ENCODE peak calls at places on chromosomes 4 and X, in six cellular contexts. One of them, this sample, is unnamed.

GRCh38 chrX:41085883-41086626 is 810 bp downstream of the USP9X start:
- DNase-seq in mesenchymal stem cell: peak
- DNase-seq in sciatic nerve: peak
- DNase-seq in WTC11: peak
- DNase-seq in GM18507: no peak
- DNase-seq in hepatocyte: peak
- DNase-seq in this sample: peak

GRCh38 chrX:110691446-110691845 is 104.2 kb downstream of the CHRDL1 start:
- DNase-seq in mesenchymal stem cell: no peak
- DNase-seq in sciatic nerve: no peak
- DNase-seq in WTC11: no peak
- DNase-seq in GM18507: no peak
- DNase-seq in hepatocyte: no peak
- DNase-seq in this sample: no peak

GRCh38 chr4:126906466-126906865 is 726.3 kb upstream of the INTU start:
- DNase-seq in mesenchymal stem cell: no peak
- DNase-seq in sciatic nerve: no peak
- DNase-seq in WTC11: peak
- DNase-seq in GM18507: no peak
- DNase-seq in hepatocyte: no peak
- DNase-seq in this sample: no peak

GRCh38 chr4:89268572-89269180 is 38.9 kb downstream of the GPRIN3 start:
- DNase-seq in mesenchymal stem cell: no peak
- DNase-seq in sciatic nerve: no peak
- DNase-seq in WTC11: no peak
- DNase-seq in GM18507: no peak
- DNase-seq in hepatocyte: no peak
- DNase-seq in this sample: no peak

GRCh38 chr4:168731006-168731636 is 234.3 kb downstream of the PALLD start:
- DNase-seq in mesenchymal stem cell: peak
- DNase-seq in sciatic nerve: no peak
- DNase-seq in WTC11: no peak
- DNase-seq in GM18507: no peak
- DNase-seq in hepatocyte: no peak
- DNase-seq in this sample: no peak

GRCh38 chr4:94488667-94489066 is 36.9 kb downstream of the PDLIM5 start:
- DNase-seq in mesenchymal stem cell: peak
- DNase-seq in sciatic nerve: no peak
- DNase-seq in WTC11: no peak
- DNase-seq in GM18507: no peak
- DNase-seq in hepatocyte: no peak
- DNase-seq in this sample: no peak

GRCh38 chrX:145816607-145817298 is 876 bp upstream of the SLITRK2 start:
- DNase-seq in mesenchymal stem cell: no peak
- DNase-seq in sciatic nerve: no peak
- DNase-seq in WTC11: no peak
- DNase-seq in GM18507: no peak
- DNase-seq in hepatocyte: no peak
- DNase-seq in this sample: no peak

GRCh38 chrX:57451426-57452020 is 140.3 kb upstream of the ZXDB start:
- DNase-seq in mesenchymal stem cell: no peak
- DNase-seq in sciatic nerve: no peak
- DNase-seq in WTC11: no peak
- DNase-seq in GM18507: no peak
- DNase-seq in hepatocyte: no peak
- DNase-seq in this sample: no peak

GRCh38 chr4:25928956-25929336 is 14.9 kb downstream of the SMIM20 start:
- DNase-seq in mesenchymal stem cell: no peak
- DNase-seq in sciatic nerve: no peak
- DNase-seq in WTC11: no peak
- DNase-seq in GM18507: no peak
- DNase-seq in hepatocyte: no peak
- DNase-seq in this sample: no peak

GRCh38 chrX:123219916-123220315 is 35.8 kb downstream of the GRIA3 start:
- DNase-seq in mesenchymal stem cell: no peak
- DNase-seq in sciatic nerve: no peak
- DNase-seq in WTC11: no peak
- DNase-seq in GM18507: no peak
- DNase-seq in hepatocyte: no peak
- DNase-seq in this sample: no peak

GRCh38 chr4:184362338-184362737 is 112.0 kb downstream of the IRF2 start:
- DNase-seq in mesenchymal stem cell: peak
- DNase-seq in sciatic nerve: no peak
- DNase-seq in WTC11: no peak
- DNase-seq in GM18507: no peak
- DNase-seq in hepatocyte: no peak
- DNase-seq in this sample: no peak

GRCh38 chrX:131288738-131289511 is at the start of gene IGSF1:
- DNase-seq in mesenchymal stem cell: peak
- DNase-seq in sciatic nerve: no peak
- DNase-seq in WTC11: peak
- DNase-seq in GM18507: no peak
- DNase-seq in hepatocyte: peak
- DNase-seq in this sample: no peak

GRCh38 chr4:48546336-48546735 is 56.3 kb downstream of the ZAR1 start:
- DNase-seq in mesenchymal stem cell: peak
- DNase-seq in sciatic nerve: no peak
- DNase-seq in WTC11: peak
- DNase-seq in GM18507: no peak
- DNase-seq in hepatocyte: peak
- DNase-seq in this sample: peak

GRCh38 chrX:84175274-84175673 is 12.7 kb downstream of the RPS6KA6 start:
- DNase-seq in mesenchymal stem cell: no peak
- DNase-seq in sciatic nerve: no peak
- DNase-seq in WTC11: no peak
- DNase-seq in GM18507: no peak
- DNase-seq in hepatocyte: no peak
- DNase-seq in this sample: no peak

GRCh38 chr4:70583952-70584834 is 7.9 kb upstream of the AMBN start:
- DNase-seq in mesenchymal stem cell: no peak
- DNase-seq in sciatic nerve: no peak
- DNase-seq in WTC11: no peak
- DNase-seq in GM18507: no peak
- DNase-seq in hepatocyte: peak
- DNase-seq in this sample: peak

GRCh38 chrX:148722966-148723365 is 222.5 kb downstream of the AFF2 start:
- DNase-seq in mesenchymal stem cell: no peak
- DNase-seq in sciatic nerve: no peak
- DNase-seq in WTC11: no peak
- DNase-seq in GM18507: no peak
- DNase-seq in hepatocyte: no peak
- DNase-seq in this sample: no peak

GRCh38 chr4:105624530-105624929 is 72.1 kb downstream of the ARHGEF38 start:
- DNase-seq in mesenchymal stem cell: peak
- DNase-seq in sciatic nerve: no peak
- DNase-seq in WTC11: no peak
- DNase-seq in GM18507: no peak
- DNase-seq in hepatocyte: no peak
- DNase-seq in this sample: peak

GRCh38 chrX:65509400-65509799 is 25.2 kb downstream of the LAS1L start:
- DNase-seq in mesenchymal stem cell: no peak
- DNase-seq in sciatic nerve: no peak
- DNase-seq in WTC11: no peak
- DNase-seq in GM18507: no peak
- DNase-seq in hepatocyte: no peak
- DNase-seq in this sample: no peak

GRCh38 chrX:108148524-108148923 is 56.9 kb downstream of the ATG4A start:
- DNase-seq in mesenchymal stem cell: no peak
- DNase-seq in sciatic nerve: no peak
- DNase-seq in WTC11: no peak
- DNase-seq in GM18507: no peak
- DNase-seq in hepatocyte: no peak
- DNase-seq in this sample: no peak

GRCh38 chrX:138011461-138011860 is 445.5 kb downstream of the ZIC3 start:
- DNase-seq in mesenchymal stem cell: no peak
- DNase-seq in sciatic nerve: no peak
- DNase-seq in WTC11: no peak
- DNase-seq in GM18507: no peak
- DNase-seq in hepatocyte: no peak
- DNase-seq in this sample: no peak

GRCh38 chrX:103918050-103918449 is 44.4 kb upstream of the TMSB15B start:
- DNase-seq in mesenchymal stem cell: peak
- DNase-seq in sciatic nerve: peak
- DNase-seq in WTC11: peak
- DNase-seq in GM18507: peak
- DNase-seq in hepatocyte: peak
- DNase-seq in this sample: peak

GRCh38 chr4:102541708-102542107 is 40.5 kb downstream of the NFKB1 start:
- DNase-seq in mesenchymal stem cell: no peak
- DNase-seq in sciatic nerve: no peak
- DNase-seq in WTC11: peak
- DNase-seq in GM18507: no peak
- DNase-seq in hepatocyte: no peak
- DNase-seq in this sample: no peak

GRCh38 chrX:5341902-5342301 is 886.8 kb downstream of the NLGN4X start:
- DNase-seq in mesenchymal stem cell: no peak
- DNase-seq in sciatic nerve: no peak
- DNase-seq in WTC11: no peak
- DNase-seq in GM18507: no peak
- DNase-seq in hepatocyte: no peak
- DNase-seq in this sample: no peak

GRCh38 chrX:10507876-10508275 is 112.5 kb downstream of the MID1 start:
- DNase-seq in mesenchymal stem cell: no peak
- DNase-seq in sciatic nerve: no peak
- DNase-seq in WTC11: no peak
- DNase-seq in GM18507: no peak
- DNase-seq in hepatocyte: no peak
- DNase-seq in this sample: no peak

GRCh38 chrX:32126997-32127396 is 1055.2 kb upstream of the FTHL17 start:
- DNase-seq in mesenchymal stem cell: no peak
- DNase-seq in sciatic nerve: no peak
- DNase-seq in WTC11: no peak
- DNase-seq in GM18507: no peak
- DNase-seq in hepatocyte: no peak
- DNase-seq in this sample: no peak